ENCODE peak calls at places on chromosomes 1 and 21, in eight cellular contexts. Y is colonic mucosa, R is breast epithelium, G is tibial nerve, D is kidney, M is fibroblast of lung, H is prostate gland, L is endothelial cell of umbilical vein. I is an unnamed sample.

GRCh38 chr1:88068407-88068806 is 615.7 kb upstream of the PKN2 start:
- DNase-seq in M (no peak), L (no peak), Y (no peak), D (no peak), G (no peak), R (no peak), H (no peak), I (no peak)

GRCh38 chr1:164858233-164858632 is 299.2 kb downstream of the PBX1 start:
- DNase-seq in M (peak; percentile 50), H (peak; percentile 48), L (no peak), R (no peak), D (no peak), G (no peak), Y (no peak), I (peak; percentile 43)

GRCh38 chr1:27872802-27873665 is 690 bp downstream of the THEMIS2 start:
- DNase-seq in L (peak; percentile 37), R (no peak), M (peak; percentile 39), G (no peak), Y (no peak), D (peak; percentile 69), H (no peak), I (no peak)

GRCh38 chr1:212106286-212106792 is 70.8 kb downstream of the DTL start:
- DNase-seq in Y (no peak), M (no peak), L (no peak), R (no peak), G (no peak), H (no peak), D (no peak), I (no peak)

GRCh38 chr1:91856996-91857395 is 29.0 kb downstream of the TGFBR3 start:
- DNase-seq in D (no peak), M (peak; percentile 53), Y (no peak), L (no peak), H (no peak), R (no peak), G (no peak), I (no peak)

GRCh38 chr1:231040019-231040799 is at the start of gene FAM89A:
- DNase-seq in Y (peak; percentile 74), L (no peak), H (peak; percentile 63), R (peak; percentile 55), G (peak; percentile 45), M (no peak), D (peak; percentile 91), I (peak; percentile 81)

GRCh38 chr1:8202182-8202905 is 115.6 kb upstream of the SLC45A1 start:
- DNase-seq in M (peak; percentile 95), G (no peak), Y (peak; percentile 64), D (peak; percentile 91), L (peak; percentile 60), H (peak; percentile 75), R (no peak), I (peak; percentile 65)

GRCh38 chr1:28971980-28972771 is 57.8 kb downstream of the EPB41 start:
- DNase-seq in G (no peak), M (peak; percentile 95), D (no peak), L (peak; percentile 53), R (no peak), Y (no peak), H (no peak), I (no peak)

GRCh38 chr1:42469727-42470126 is 6.6 kb downstream of the CCDC30 start:
- DNase-seq in D (no peak), Y (no peak), H (no peak), G (no peak), L (no peak), R (no peak), M (no peak), I (no peak)

GRCh38 chr1:229408458-229409037 is 25.3 kb downstream of the ACTA1 start:
- DNase-seq in H (no peak), L (no peak), G (no peak), M (no peak), R (no peak), D (no peak), Y (no peak), I (no peak)

GRCh38 chr1:166479052-166479631 is 312.3 kb upstream of the FAM78B start:
- DNase-seq in D (no peak), H (peak; percentile 19), Y (peak; percentile 60), G (peak; percentile 77), M (peak; percentile 7), R (no peak), L (peak; percentile 53), I (peak; percentile 48)

GRCh38 chr1:55426619-55427018 is 211.5 kb upstream of the USP24 start:
- DNase-seq in H (no peak), Y (no peak), L (no peak), D (no peak), R (no peak), G (no peak), M (no peak), I (no peak)

GRCh38 chr1:25699501-25700089 is 83.0 kb downstream of the MAN1C1 start:
- DNase-seq in M (no peak), H (no peak), R (no peak), D (no peak), L (no peak), Y (no peak), G (no peak), I (no peak)

GRCh38 chr1:61687901-61688300 is 37.0 kb downstream of the TM2D1 start:
- DNase-seq in R (no peak), M (peak; percentile 64), D (no peak), G (no peak), H (no peak), L (peak; percentile 7), Y (no peak), I (no peak)

GRCh38 chr1:94725566-94725965 is 94.6 kb upstream of the SLC44A3 start:
- DNase-seq in M (peak; percentile 57), G (no peak), H (no peak), R (no peak), D (no peak), L (no peak), Y (no peak), I (no peak)

GRCh38 chr21:41634858-41635257 is 126.9 kb upstream of the TMPRSS2 start:
- DNase-seq in Y (no peak), G (no peak), L (no peak), R (no peak), H (no peak), M (peak; percentile 58), D (no peak), I (no peak)

GRCh38 chr1:156014829-156015228 is 5.9 kb downstream of the SSR2 start:
- DNase-seq in R (no peak), Y (no peak), D (no peak), L (no peak), G (no peak), H (no peak), M (no peak), I (no peak)

GRCh38 chr1:212077028-212077427 is 41.5 kb downstream of the DTL start:
- DNase-seq in Y (no peak), R (no peak), D (no peak), H (no peak), G (no peak), M (peak; percentile 13), L (peak; percentile 18), I (no peak)

GRCh38 chr1:186289943-186290560 is 85.0 kb downstream of the TPR start:
- DNase-seq in H (no peak), R (no peak), D (no peak), G (no peak), L (no peak), Y (no peak), M (no peak), I (no peak)

GRCh38 chr1:166197597-166197996 is 30.8 kb upstream of the FAM78B start:
- DNase-seq in L (no peak), M (peak; percentile 84), Y (no peak), G (no peak), D (no peak), R (no peak), H (no peak), I (no peak)

GRCh38 chr1:36155560-36156328 is at the start of gene MAP7D1:
- DNase-seq in D (peak; percentile 96), H (peak; percentile 81), G (peak; percentile 77), Y (peak; percentile 89), M (peak; percentile 82), R (peak; percentile 85), L (peak; percentile 76), I (peak; percentile 87)

GRCh38 chr21:24046816-24047443 is 1560.4 kb downstream of the MRPL39 start:
- DNase-seq in G (no peak), Y (no peak), H (no peak), M (no peak), L (peak; percentile 49), D (no peak), R (no peak), I (no peak)
- H3K27ac ChIP-seq in G (no peak overlapping the region), Y (no peak overlapping the region), H (no peak overlapping the region), M (no peak overlapping the region), L (peak overlapping the region; percentile 55), D (no peak overlapping the region), R (no peak overlapping the region), I (no peak overlapping the region)

GRCh38 chr1:197124376-197124775 is 22.1 kb downstream of the ASPM start:
- DNase-seq in D (no peak), L (no peak), R (no peak), M (no peak), G (no peak), Y (no peak), H (no peak), I (no peak)
- H3K27ac ChIP-seq in D (no peak overlapping the region), L (no peak overlapping the region), R (no peak overlapping the region), M (no peak overlapping the region), G (no peak overlapping the region), Y (no peak overlapping the region), H (no peak overlapping the region), I (no peak overlapping the region)

GRCh38 chr1:63717511-63718120 is 56.2 kb upstream of the ROR1 start:
- DNase-seq in Y (no peak), H (no peak), R (no peak), M (no peak), D (no peak), L (no peak), G (no peak), I (no peak)
- H3K27ac ChIP-seq in Y (no peak overlapping the region), H (no peak overlapping the region), R (no peak overlapping the region), M (no peak overlapping the region), D (no peak overlapping the region), L (no peak overlapping the region), G (no peak overlapping the region), I (no peak overlapping the region)

DNA sequence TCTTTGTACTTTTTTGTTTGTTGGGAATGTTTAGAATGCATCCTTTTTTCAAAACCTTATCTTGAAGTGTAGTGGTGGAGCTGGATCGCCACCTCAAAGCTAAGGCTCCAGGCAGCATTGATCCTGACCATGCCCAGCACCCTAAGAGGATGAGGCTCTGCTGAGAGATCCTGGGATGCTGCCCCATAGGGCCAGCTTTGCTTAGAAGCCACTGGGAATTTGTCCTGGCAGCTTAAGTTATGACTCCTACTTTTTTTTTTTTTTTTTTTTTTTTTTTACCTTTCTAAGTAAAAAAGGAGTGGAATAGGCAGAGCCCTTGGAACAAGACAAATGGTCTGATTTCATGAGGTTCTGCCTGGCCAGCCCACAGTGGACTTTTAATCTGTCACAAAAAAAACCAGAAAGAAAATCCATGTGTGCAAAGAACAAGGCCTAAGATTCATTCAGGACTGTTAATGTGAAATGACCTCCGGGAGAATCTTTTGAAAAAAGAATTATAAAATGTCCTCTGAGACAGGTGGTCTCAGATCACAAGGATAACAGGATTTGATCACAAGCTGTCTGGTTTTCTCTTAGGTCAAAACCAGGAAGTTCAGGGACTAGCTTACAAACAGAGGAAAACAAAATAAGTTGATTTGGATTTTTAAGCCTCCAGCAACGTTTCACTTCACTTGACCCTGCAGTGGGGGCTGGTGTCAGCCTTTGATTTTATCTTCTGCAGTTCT is 26.0 kb upstream of the RAP1A start:
- DNase-seq in G (no peak), D (no peak), H (no peak), Y (no peak), M (peak; percentile 38), R (no peak), L (peak; percentile 4), I (no peak)
- H3K27ac ChIP-seq in G (peak overlapping the region; percentile 53), D (peak overlapping the region; percentile 49), H (peak overlapping the region; percentile 60), Y (peak overlapping the region; percentile 60), M (no peak overlapping the region), R (peak overlapping the region; percentile 87), L (no peak overlapping the region), I (peak overlapping the region; percentile 69)